ENCODE peak calls at places on chromosomes 4 and X, in five cellular contexts. F is endodermal cell, A is cardiac muscle cell, U is thoracic aorta, M is GM23248. D is an unnamed sample. For H3K36me3, the result is how much of the 10 kb centered on the place peaks cover.

GRCh38 chr4:111359602-111360001 is 736.7 kb upstream of the PITX2 start:
- DNase-seq in M (no peak), U (no peak), F (no peak), A (no peak), D (no peak)

GRCh38 chr4:125313497-125313896 is 1.3 kb upstream of the FAT4 start:
- DNase-seq in F (peak), A (peak), M (peak), U (no peak), D (peak)

GRCh38 chr4:93710101-93710846 is 118.3 kb upstream of the ATOH1 start:
- DNase-seq in A (no peak), U (no peak), M (no peak), F (peak), D (peak)

GRCh38 chr4:181312066-181312465 is 931.1 kb upstream of the TENM3 start:
- DNase-seq in A (no peak), U (no peak), M (no peak), F (no peak), D (no peak)

GRCh38 chr4:114558446-114559020 is 40.1 kb upstream of the UGT8 start:
- DNase-seq in A (no peak), M (no peak), U (no peak), F (no peak), D (no peak)

GRCh38 chr4:52376107-52376704 is 282.9 kb downstream of the USP46 start:
- DNase-seq in U (no peak), M (peak), F (no peak), A (peak), D (peak)

GRCh38 chr4:176988226-176988625 is 195.5 kb upstream of the VEGFC start:
- DNase-seq in M (peak), A (peak), U (no peak), F (no peak), D (no peak)

GRCh38 chr4:113169368-113169767 is 119.9 kb downstream of the ANK2 start:
- DNase-seq in F (peak), U (no peak), M (no peak), A (no peak), D (peak)

GRCh38 chrX:19805054-19805690 is 82.2 kb downstream of the SH3KBP1 start:
- DNase-seq in M (peak), A (peak), U (no peak), F (no peak), D (no peak)

GRCh38 chrX:13248867-13249521 is 70.9 kb downstream of the ATXN3L start:
- DNase-seq in M (no peak), U (no peak), A (peak), F (no peak), D (no peak)

GRCh38 chr4:138035781-138036258 is 206.3 kb downstream of the SLC7A11 start:
- DNase-seq in A (peak), M (peak), U (no peak), F (peak), D (peak)

GRCh38 chrX:154458116-154458953 is at the start of gene PLXNA3:
- DNase-seq in U (no peak), A (peak), F (peak), M (peak), D (peak)

GRCh38 chrX:54776987-54777672 is 20.9 kb downstream of the ITIH6 start:
- DNase-seq in U (no peak), F (no peak), A (no peak), M (no peak), D (no peak)

GRCh38 chrX:29285670-29286069 is 698.4 kb downstream of the IL1RAPL1 start:
- DNase-seq in A (no peak), U (no peak), F (no peak), M (no peak), D (no peak)

GRCh38 chr4:13611283-13611842 is 16.2 kb downstream of the BOD1L1 start:
- DNase-seq in F (no peak), U (no peak), M (peak), A (peak), D (no peak)

GRCh38 chr4:187172340-187172761 is 448.7 kb upstream of the FAT1 start:
- DNase-seq in A (no peak), M (peak), F (no peak), U (no peak), D (no peak)
- H3K4me3 ChIP-seq in A (no peak), M (peak), F (no peak), U (no peak), D (no peak)

DNA sequence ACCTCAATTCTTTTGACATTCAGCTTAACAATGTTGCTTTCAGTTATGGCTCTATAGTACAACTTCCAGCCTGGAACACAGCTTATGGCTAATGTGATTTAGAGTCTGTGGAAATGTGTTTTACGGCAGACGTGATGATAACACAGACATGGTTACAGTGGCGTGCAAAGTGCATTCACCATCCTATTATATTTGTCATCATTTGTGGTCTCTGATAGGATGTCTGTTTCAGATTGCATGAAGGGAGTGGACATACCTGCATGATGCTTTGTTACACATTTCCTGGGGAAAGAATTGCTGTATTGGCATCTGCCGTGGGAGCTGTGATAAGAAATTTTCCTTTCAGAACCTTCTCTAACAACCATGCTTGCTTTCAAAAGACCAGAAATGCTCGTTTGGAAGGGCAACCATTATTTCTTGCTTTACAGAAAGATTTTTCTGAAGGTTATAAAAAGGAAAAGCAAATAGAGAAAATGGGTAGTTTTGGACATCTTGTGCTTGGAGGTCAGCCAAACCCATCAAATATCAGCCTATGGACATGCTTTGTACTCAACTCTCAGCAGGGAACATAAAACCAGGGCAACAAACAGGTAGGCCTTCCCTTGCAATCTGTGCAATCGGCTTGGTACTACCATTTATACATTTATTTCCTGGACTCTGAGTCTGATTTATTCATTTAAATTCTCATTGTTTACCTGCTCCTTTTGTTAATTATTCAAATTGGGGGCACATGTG is 273.9 kb downstream of the TLL1 start:
- DNase-seq in F (no peak), A (peak), M (no peak), U (no peak), D (no peak)
- H3K36me3 ChIP-seq in F (under half), A (under half), M (under half), U (under half), D (under half)

DNA sequence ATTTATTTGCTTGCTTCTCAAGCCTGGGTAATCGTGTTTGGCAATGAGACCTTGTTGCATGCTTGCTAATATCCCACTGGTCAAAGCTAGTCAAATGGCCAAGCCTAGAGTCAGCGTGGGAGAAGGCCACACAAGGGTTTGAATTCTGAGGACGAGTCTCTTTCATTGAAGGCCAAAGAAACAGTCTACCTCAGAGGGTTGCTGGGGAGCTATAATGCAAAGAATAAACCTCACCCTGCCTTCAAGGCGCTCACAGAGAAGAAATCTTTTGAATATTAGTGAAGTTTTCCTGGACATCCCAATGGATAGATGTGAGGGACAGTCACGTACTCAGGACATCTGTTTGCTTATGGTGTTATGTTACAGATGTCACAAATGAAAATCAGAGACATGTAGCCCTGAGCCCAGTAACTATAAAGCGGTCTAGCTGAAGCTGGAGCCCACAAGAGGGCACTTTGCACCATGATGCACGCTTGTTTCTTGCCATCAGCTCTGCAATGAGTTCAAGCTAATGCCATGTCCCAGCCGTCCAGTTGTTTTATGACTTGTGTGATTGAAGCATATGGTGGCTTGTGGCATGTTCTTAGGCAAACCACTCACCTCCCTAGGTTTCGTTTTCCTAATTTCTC is 1.1 kb upstream of the TLR3 start:
- DNase-seq in U (no peak), M (peak), A (peak), F (peak), D (no peak)
- H3K4me3 ChIP-seq in U (peak), M (peak), A (no peak), F (no peak), D (no peak)

GRCh38 chr4:8609406-8609805 is 16.8 kb downstream of the CPZ start:
- DNase-seq in M (no peak), A (no peak), F (no peak), U (no peak), D (no peak)
- H3K36me3 ChIP-seq in M (under half), A (under half), F (under half), U (under half), D (under half)

D was measured in H7.